ENCODE peak calls at places on chromosomes 16 and 17, in seven cellular contexts. M is HCT116, D is transverse colon, B is astrocyte, H is left ventricle myocardium inferior, P is hepatocyte, E is lower lobe of right lung. X is an unnamed sample.
A peak's percentile ranks its signal among the peaks of the same experiment; 100 is the strongest.

GRCh38 chr16:10964039-10964890 is 19.9 kb downstream of the CLEC16A start:
- DNase-seq in B (peak; percentile 80), E (peak; percentile 87), D (peak; percentile 86), M (peak; percentile 32), H (peak; percentile 79), P (peak; percentile 90), X (peak; percentile 86)

GRCh38 chr17:18217412-18218015 is 7.9 kb upstream of the LLGL1 start:
- DNase-seq in D (peak; percentile 82), M (peak; percentile 23), B (peak; percentile 8), H (peak; percentile 75), P (peak; percentile 80), E (peak; percentile 82), X (peak; percentile 77)

GRCh38 chr17:78476149-78476548 is 97.7 kb downstream of the PGS1 start:
- DNase-seq in D (no peak), E (no peak), M (no peak), H (no peak), B (no peak), P (no peak), X (no peak)

GRCh38 chr17:77111916-77112315 is 28.9 kb upstream of the SEC14L1 start:
- DNase-seq in P (no peak), H (no peak), M (no peak), E (no peak), D (no peak), B (no peak), X (no peak)

GRCh38 chr17:32671891-32672290 is 185.1 kb downstream of the CDK5R1 start:
- DNase-seq in B (no peak), D (peak; percentile 22), H (peak; percentile 65), M (no peak), P (no peak), E (peak; percentile 53), X (peak; percentile 39)

GRCh38 chr16:4313563-4314531 is 2.0 kb upstream of the GLIS2 start:
- DNase-seq in M (peak; percentile 64), E (peak; percentile 77), P (peak; percentile 89), B (no peak), H (no peak), D (peak; percentile 50), X (peak; percentile 39)

GRCh38 chr17:37664214-37664613 is 21.0 kb upstream of the DDX52 start:
- DNase-seq in B (no peak), H (no peak), M (no peak), E (no peak), P (no peak), D (no peak), X (no peak)

GRCh38 chr16:29007865-29008593 is 23.2 kb downstream of the LAT start:
- DNase-seq in M (no peak), E (no peak), H (no peak), P (no peak), D (no peak), B (peak; percentile 81), X (no peak)

GRCh38 chr17:8443756-8444155 is 8.1 kb downstream of the NDEL1 start:
- DNase-seq in M (no peak), H (no peak), B (no peak), D (no peak), E (no peak), P (no peak), X (no peak)

GRCh38 chr17:63285566-63285965 is 160.5 kb downstream of the CYB561 start:
- DNase-seq in E (no peak), P (no peak), D (no peak), H (no peak), B (peak; percentile 74), M (no peak), X (no peak)

GRCh38 chr16:8641671-8642070 is 20.2 kb downstream of the METTL22 start:
- DNase-seq in P (no peak), B (no peak), E (no peak), D (no peak), H (no peak), M (no peak), X (no peak)

GRCh38 chr16:1181715-1182671 is 29.1 kb downstream of the CACNA1H start:
- DNase-seq in B (peak; percentile 83), D (peak; percentile 61), M (no peak), H (peak; percentile 65), P (peak; percentile 89), E (peak; percentile 73), X (peak; percentile 49)

GRCh38 chr17:77753691-77754265 is 204.7 kb upstream of the TNRC6C start:
- DNase-seq in B (no peak), H (no peak), D (no peak), E (no peak), M (no peak), P (no peak), X (no peak)

GRCh38 chr17:58278661-58279015 is 2.1 kb downstream of the MPO start:
- DNase-seq in M (no peak), E (no peak), P (no peak), B (no peak), H (peak; percentile 39), D (no peak), X (no peak)

GRCh38 chr17:69357701-69358100 is 30.8 kb upstream of the ABCA5 start:
- DNase-seq in B (no peak), D (no peak), H (no peak), E (no peak), M (no peak), P (peak; percentile 9), X (no peak)

GRCh38 chr16:27515874-27516353 is 33.8 kb downstream of the GTF3C1 start:
- DNase-seq in M (peak; percentile 6), E (no peak), P (peak; percentile 30), H (no peak), D (no peak), B (no peak), X (no peak)

GRCh38 chr17:42171831-42172230 is 9.1 kb downstream of the KCNH4 start:
- DNase-seq in H (no peak), E (no peak), M (no peak), B (no peak), P (peak; percentile 37), D (no peak), X (no peak)

GRCh38 chr17:82767041-82767754 is 15.3 kb downstream of the TBCD start:
- DNase-seq in B (no peak), E (peak; percentile 47), D (peak; percentile 72), M (no peak), H (no peak), P (peak; percentile 71), X (peak; percentile 85)

GRCh38 chr16:79334127-79334526 is 266.4 kb downstream of the MAF start:
- DNase-seq in E (peak; percentile 50), M (no peak), B (no peak), P (no peak), D (peak; percentile 20), H (no peak), X (no peak)

GRCh38 chr17:15744885-15745284 is 12.8 kb downstream of the TBC1D26 start:
- DNase-seq in H (no peak), D (no peak), B (peak; percentile 2), E (peak; percentile 58), M (no peak), P (no peak), X (no peak)

GRCh38 chr17:41415833-41416335 is 8.5 kb downstream of the KRT37 start:
- DNase-seq in P (peak; percentile 30), M (no peak), B (peak; percentile 72), E (no peak), D (no peak), H (no peak), X (no peak)

DNA sequence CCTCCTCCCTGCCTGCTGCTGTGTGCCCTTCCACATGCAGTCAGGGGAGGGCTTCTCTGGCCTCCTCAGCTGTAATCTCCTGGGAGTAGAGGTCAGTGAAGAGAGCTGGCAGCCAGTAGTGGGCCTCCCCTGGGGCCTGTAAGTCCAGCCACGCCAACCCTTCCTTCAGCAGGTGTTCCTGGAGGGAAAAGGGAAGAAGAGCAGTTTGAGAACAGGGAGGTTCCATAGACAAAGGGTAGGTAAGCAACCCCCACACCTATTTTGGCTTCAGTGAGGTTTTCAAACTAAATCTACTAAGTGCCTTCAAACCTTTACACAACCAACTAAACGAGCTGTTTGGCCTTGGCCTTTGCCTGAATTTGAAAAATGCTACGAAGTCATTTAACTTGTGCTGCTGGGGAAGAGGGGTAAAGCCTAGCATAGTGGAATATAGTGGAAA is 14.2 kb downstream of the SNF8 start:
- DNase-seq in H (no peak), M (no peak), B (no peak), E (no peak), P (no peak), D (no peak), X (no peak)
- H3K27ac ChIP-seq in H (no peak overlapping the region), M (no peak overlapping the region), B (no peak overlapping the region), E (no peak overlapping the region), P (peak overlapping the region; percentile 23), D (no peak overlapping the region), X (no peak overlapping the region)

DNA sequence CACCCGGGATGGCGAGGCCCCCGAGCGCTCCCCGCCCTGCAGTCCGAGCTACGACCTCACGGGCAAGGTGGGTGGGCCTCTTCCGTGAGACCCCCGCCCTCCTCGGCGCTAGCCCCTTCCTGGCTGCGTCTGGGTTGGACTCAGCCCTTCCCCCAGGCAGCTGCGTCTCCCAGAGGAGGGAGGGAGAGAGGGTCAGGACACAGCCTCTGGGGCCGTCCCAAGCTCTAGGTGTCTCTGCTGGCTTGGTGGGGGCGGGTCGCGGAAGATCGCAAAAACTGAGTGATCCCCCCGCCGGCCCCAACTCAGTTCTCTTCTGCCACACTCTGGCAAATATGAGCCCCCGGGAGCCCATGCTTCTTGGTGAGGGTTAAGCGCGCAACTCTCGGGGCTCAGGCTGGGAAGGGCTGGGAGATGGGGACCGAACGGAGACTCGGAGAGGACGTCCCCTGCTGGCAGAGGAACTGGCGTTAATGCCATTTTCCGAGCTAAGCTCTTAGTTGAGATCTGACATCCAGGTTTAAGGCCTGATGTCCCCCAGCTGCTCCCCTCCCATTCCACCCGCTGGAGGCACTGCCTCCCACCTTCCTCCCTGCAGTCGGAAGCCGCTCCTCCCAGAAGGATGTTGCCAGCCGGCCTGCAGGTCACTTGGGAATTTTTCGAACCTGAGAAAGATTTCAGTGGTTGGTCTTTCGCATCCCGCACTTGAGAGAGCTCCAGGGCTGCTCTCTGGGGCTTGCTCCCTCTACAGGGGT is 419 bp downstream of the RAB37 start:
- DNase-seq in D (peak; percentile 42), B (no peak), P (peak; percentile 76), M (peak; percentile 59), H (no peak), E (no peak), X (no peak)
- TF ChIP-seq CTCF in D (peak; percentile 20), B (peak; percentile 25), P (peak; percentile 54), M (peak; percentile 69), H (peak; percentile 26), E (peak; percentile 35), X (peak; percentile 12)

GRCh38 chr16:55120408-55120807 is 189.7 kb downstream of the IRX5 start:
- DNase-seq in M (no peak), H (no peak), B (no peak), P (peak; percentile 26), E (no peak), D (no peak), X (no peak)
- H3K36me3 ChIP-seq in M (no peaks in the 10 kb centered on the region), H (no peaks in the 10 kb centered on the region), B (no peaks in the 10 kb centered on the region), P (no peaks in the 10 kb centered on the region), E (no peaks in the 10 kb centered on the region), D (no peaks in the 10 kb centered on the region), X (no peaks in the 10 kb centered on the region)

DNA sequence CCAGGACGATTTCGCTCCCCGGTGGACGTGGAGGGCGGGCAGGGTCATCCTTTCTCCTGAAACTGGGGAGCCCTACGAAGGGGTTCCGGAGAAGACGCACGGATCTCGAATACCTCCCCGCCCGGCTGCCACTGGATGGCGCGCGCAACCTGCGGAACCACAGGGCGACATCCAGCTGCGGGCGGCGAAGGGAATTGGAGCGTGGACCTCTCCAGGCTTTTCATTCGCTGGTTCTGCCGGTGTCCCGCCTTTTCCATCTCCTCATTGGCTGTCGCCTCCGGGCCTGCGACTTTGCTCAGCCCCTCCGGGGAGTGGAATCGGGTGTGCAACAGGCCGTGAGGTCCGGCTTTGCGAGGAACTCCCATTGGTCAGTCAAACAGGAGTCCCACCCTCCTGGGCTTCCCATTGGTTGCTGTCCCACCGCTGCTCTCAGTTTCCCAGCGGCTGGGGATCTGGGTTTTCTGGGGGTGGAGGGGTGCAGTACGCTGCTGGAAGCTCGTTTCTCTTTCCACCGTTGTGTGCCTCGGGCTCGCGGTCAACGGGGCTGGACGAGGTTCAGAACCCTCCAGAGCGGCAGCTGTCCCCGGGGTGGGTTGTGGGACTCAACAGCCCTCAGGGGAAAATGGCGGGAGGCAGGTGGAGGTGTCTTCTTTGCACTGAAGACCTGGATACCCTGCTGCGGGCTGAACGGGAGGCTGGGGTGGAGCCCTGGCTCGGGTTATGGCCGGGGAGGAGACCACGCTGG is 14.5 kb downstream of the OR1D5 start:
- DNase-seq in M (peak; percentile 98), H (peak; percentile 97), E (peak; percentile 97), B (peak; percentile 93), P (peak; percentile 97), D (peak; percentile 96), X (peak; percentile 97)
- H3K27ac ChIP-seq in M (peak overlapping the region; percentile 47), H (peak overlapping the region; percentile 80), E (peak overlapping the region; percentile 74), B (peak overlapping the region; percentile 10), P (peak overlapping the region; percentile 65), D (peak overlapping the region; percentile 38), X (peak overlapping the region; percentile 4)

X was measured in colonic mucosa.